ENCODE peak calls at places on chromosomes 1 and 21, in eight cellular contexts. O is prostate gland; N is stimulated activated CD8-positive, alpha-beta memory T cell treated with anti-CD3 and anti-CD28 coated beads, Interleukin-4, amount 100 ng/mL, for 1 hour; X is NCI-H1092; F is stimulated activated CD4-positive, alpha-beta T cell treated with anti-CD3 and anti-CD28 coated beads, Interleukin-4, amount 100 ng/mL, for 48 hours; C is amygdala; U is T-helper 9 cell; Z is NCI-H2107. S is an unnamed sample.
A peak's percentile ranks its signal among the peaks of the same experiment; 100 is the strongest.

GRCh38 chr1:31216016-31216415 is 23.7 kb downstream of the NKAIN1 start:
- DNase-seq in F (no peak), U (no peak), O (peak; percentile 63), Z (peak; percentile 59), C (no peak), N (no peak), X (peak; percentile 79), S (peak; percentile 62)

GRCh38 chr1:214537219-214537618 is 14.2 kb downstream of the PTPN14 start:
- DNase-seq in F (no peak), O (no peak), Z (peak; percentile 18), C (no peak), N (no peak), U (no peak), X (peak; percentile 51), S (peak; percentile 12)

GRCh38 chr1:226135059-226135651 is 51.4 kb downstream of the ACBD3 start:
- DNase-seq in F (no peak), C (no peak), Z (peak; percentile 58), O (peak; percentile 82), U (no peak), X (peak; percentile 94), N (no peak), S (peak; percentile 97)

GRCh38 chr1:207032528-207033017 is at the start of gene C1orf116:
- DNase-seq in Z (peak; percentile 31), C (no peak), F (no peak), O (peak; percentile 93), N (no peak), X (peak; percentile 17), U (no peak), S (peak; percentile 70)

GRCh38 chr1:59122527-59122926 is 174.4 kb upstream of the FGGY start:
- DNase-seq in C (no peak), O (no peak), Z (no peak), X (no peak), N (no peak), U (no peak), F (no peak), S (no peak)

GRCh38 chr1:18714404-18715175 is 83.9 kb downstream of the PAX7 start:
- DNase-seq in O (no peak), N (no peak), U (no peak), X (no peak), F (no peak), C (no peak), Z (no peak), S (no peak)

GRCh38 chr1:90723561-90724108 is 6.5 kb upstream of the BARHL2 start:
- DNase-seq in U (no peak), Z (no peak), X (no peak), O (no peak), N (no peak), F (no peak), C (no peak), S (no peak)

GRCh38 chr1:200226969-200227303 is 182.9 kb downstream of the ZNF281 start:
- DNase-seq in F (no peak), C (no peak), N (no peak), Z (no peak), O (no peak), U (no peak), X (no peak), S (no peak)

GRCh38 chr1:107057197-107058133 is 991 bp downstream of the PRMT6 start:
- DNase-seq in U (peak; percentile 9), O (peak; percentile 60), X (peak; percentile 66), F (peak; percentile 32), Z (peak; percentile 34), C (peak; percentile 33), N (no peak), S (peak; percentile 79)

GRCh38 chr1:58983159-58983558 is 199.3 kb upstream of the JUN start:
- DNase-seq in Z (no peak), X (no peak), O (no peak), U (no peak), C (no peak), N (no peak), F (no peak), S (no peak)

GRCh38 chr1:187842406-187843165 is 1013.8 kb downstream of the PLA2G4A start:
- DNase-seq in N (no peak), U (no peak), O (no peak), Z (no peak), F (no peak), X (no peak), C (no peak), S (no peak)

GRCh38 chr21:36428789-36429671 is 43.8 kb downstream of the CHAF1B start:
- DNase-seq in N (no peak), F (no peak), O (no peak), U (no peak), C (no peak), X (no peak), Z (peak; percentile 7), S (peak; percentile 46)

GRCh38 chr1:66761273-66761672 is 9.0 kb downstream of the DYNLT5 start:
- DNase-seq in X (no peak), Z (no peak), U (no peak), N (no peak), O (no peak), C (no peak), F (no peak), S (no peak)

GRCh38 chr1:163822933-163823511 is 501.3 kb downstream of the NUF2 start:
- DNase-seq in Z (no peak), N (no peak), O (no peak), X (no peak), C (no peak), U (no peak), F (no peak), S (no peak)

GRCh38 chr1:155127672-155128468 is at the start of gene EFNA1:
- DNase-seq in Z (no peak), F (no peak), N (no peak), X (no peak), O (peak; percentile 85), C (peak; percentile 55), U (peak; percentile 34), S (peak; percentile 77)

GRCh38 chr1:6056549-6056948 is 10.9 kb downstream of the KCNAB2 start:
- DNase-seq in N (no peak), C (no peak), X (no peak), F (no peak), O (no peak), U (no peak), Z (no peak), S (no peak)

GRCh38 chr1:169601096-169601881 is 15.0 kb upstream of the F5 start:
- DNase-seq in F (no peak), C (no peak), N (no peak), Z (no peak), U (no peak), X (no peak), O (no peak), S (no peak)

GRCh38 chr1:58824753-58825389 is 41.0 kb upstream of the JUN start:
- DNase-seq in X (no peak), Z (no peak), C (no peak), O (no peak), F (no peak), U (no peak), N (no peak), S (peak; percentile 66)

GRCh38 chr21:46459024-46459355 is 299 bp downstream of the DIP2A start:
- DNase-seq in U (no peak), Z (no peak), C (no peak), F (no peak), O (no peak), X (no peak), N (no peak), S (no peak)

GRCh38 chr1:201461193-201461657 is 7.8 kb downstream of the PHLDA3 start:
- DNase-seq in U (no peak), C (no peak), F (no peak), X (no peak), Z (no peak), O (peak; percentile 91), N (no peak), S (peak; percentile 54)

GRCh38 chr1:167544447-167544846 is 9.1 kb downstream of the CREG1 start:
- DNase-seq in N (no peak), C (no peak), X (no peak), O (peak; percentile 40), F (no peak), U (no peak), Z (no peak), S (no peak)

GRCh38 chr1:202162418-202163280 is 2.2 kb upstream of the PTPN7 start:
- DNase-seq in U (no peak), C (no peak), O (no peak), F (no peak), N (no peak), Z (no peak), X (no peak), S (no peak)

GRCh38 chr1:168535536-168535935 is 8.3 kb downstream of the XCL2 start:
- DNase-seq in C (no peak), O (no peak), U (no peak), Z (no peak), N (no peak), F (no peak), X (no peak), S (no peak)

S was measured in thyroid gland.